ENCODE peak calls at places on chromosomes 11 and 22, in ten cellular contexts. W is mammary epithelial cell; Z is nucleus accumbens; B is HuH-7.5; L is activated CD4-positive, alpha-beta T cell treated with anti-CD3 and anti-CD28 coated beads for 24 hours; V is B cell; N is immature natural killer cell; M is HS-5; I is hepatic stellate cell; T is iris pigment epithelial cell. G is an unnamed sample.

GRCh38 chr11:67656278-67656922 is 5.9 kb upstream of the ACY3 start:
- DNase-seq in W (peak; percentile 83), Z (no peak), B (no peak), L (no peak), V (no peak), N (no peak), M (no peak), I (no peak), T (peak; percentile 41), G (no peak)

GRCh38 chr11:18236664-18237356 is at the start of gene SAA4:
- DNase-seq in W (no peak), Z (no peak), B (no peak), L (no peak), V (no peak), N (no peak), M (no peak), I (no peak), T (no peak), G (no peak)

GRCh38 chr22:32823024-32823730 is 21.7 kb downstream of the TIMP3 start:
- DNase-seq in W (no peak), Z (no peak), B (peak; percentile 57), L (peak; percentile 6), V (no peak), N (no peak), M (no peak), I (no peak), T (peak; percentile 57), G (no peak)

GRCh38 chr22:27783436-27784098 is 18.0 kb downstream of the MN1 start:
- DNase-seq in W (no peak), Z (no peak), B (no peak), L (no peak), V (no peak), N (no peak), M (no peak), I (no peak), T (no peak), G (no peak)

GRCh38 chr11:37916331-37916730 is 1318.3 kb upstream of the RAG2 start:
- DNase-seq in W (no peak), Z (no peak), B (no peak), L (no peak), V (no peak), N (no peak), M (no peak), I (no peak), T (peak; percentile 1), G (no peak)

GRCh38 chr11:65242389-65242788 is 19.4 kb upstream of the POLA2 start:
- DNase-seq in W (no peak), Z (no peak), B (no peak), L (no peak), V (no peak), N (no peak), M (no peak), I (no peak), T (no peak), G (no peak)

GRCh38 chr11:67420646-67421420 is 5.4 kb downstream of the CARNS1 start:
- DNase-seq in W (peak; percentile 91), Z (peak; percentile 83), B (peak; percentile 100), L (peak; percentile 99), V (peak; percentile 100), N (peak; percentile 98), M (peak; percentile 48), I (peak; percentile 99), T (peak; percentile 89), G (peak; percentile 98)

GRCh38 chr11:66718320-66718971 is 10.6 kb downstream of the SPTBN2 start:
- DNase-seq in W (peak; percentile 6), Z (no peak), B (no peak), L (no peak), V (no peak), N (no peak), M (no peak), I (no peak), T (no peak), G (no peak)

GRCh38 chr11:134981824-134982223 is 569.8 kb upstream of the B3GAT1 start:
- DNase-seq in W (no peak), Z (no peak), B (no peak), L (no peak), V (no peak), N (no peak), M (no peak), I (no peak), T (no peak), G (no peak)

GRCh38 chr11:9569588-9570164 is 3.8 kb upstream of the WEE1 start:
- DNase-seq in W (no peak), Z (no peak), B (no peak), L (no peak), V (no peak), N (no peak), M (no peak), I (no peak), T (no peak), G (no peak)

GRCh38 chr11:111361082-111361801 is 17.8 kb downstream of the POU2AF1 start:
- DNase-seq in W (peak; percentile 9), Z (no peak), B (no peak), L (no peak), V (no peak), N (no peak), M (no peak), I (no peak), T (no peak), G (no peak)